ENCODE peak calls at places on chromosomes 6 and 20, in four cellular contexts. One of them, this sample, is unnamed. For H3K9me3 and H3K36me3, the result is how much of the 10 kb centered on the place peaks cover.

GRCh38 chr20:40502431-40502992 is 186.5 kb downstream of the MAFB start:
- DNase-seq in OCI-LY7: no peak
- DNase-seq in BE2C: no peak
- DNase-seq in colonic mucosa: no peak
- DNase-seq in this sample: no peak

GRCh38 chr6:166046232-166046631 is 121.4 kb downstream of the TBXT start:
- DNase-seq in OCI-LY7: no peak
- DNase-seq in BE2C: no peak
- DNase-seq in colonic mucosa: no peak
- DNase-seq in this sample: peak

GRCh38 chr6:89260310-89260709 is 43.2 kb upstream of the GABRR1 start:
- DNase-seq in OCI-LY7: peak
- DNase-seq in BE2C: no peak
- DNase-seq in colonic mucosa: no peak
- DNase-seq in this sample: no peak

GRCh38 chr6:117605169-117605826 is 3.0 kb upstream of the GOPC start:
- DNase-seq in OCI-LY7: peak
- DNase-seq in BE2C: peak
- DNase-seq in colonic mucosa: peak
- DNase-seq in this sample: peak

GRCh38 chr6:103672169-103672568 is 1187.5 kb downstream of the HACE1 start:
- DNase-seq in OCI-LY7: no peak
- DNase-seq in BE2C: no peak
- DNase-seq in colonic mucosa: no peak
- DNase-seq in this sample: no peak

GRCh38 chr20:25985597-25985996 is 288.9 kb upstream of the ZNF337 start:
- DNase-seq in OCI-LY7: no peak
- DNase-seq in BE2C: no peak
- DNase-seq in colonic mucosa: no peak
- DNase-seq in this sample: no peak

GRCh38 chr20:33463332-33464101 is 20.0 kb upstream of the SNTA1 start:
- DNase-seq in OCI-LY7: no peak
- DNase-seq in BE2C: no peak
- DNase-seq in colonic mucosa: no peak
- DNase-seq in this sample: no peak

GRCh38 chr6:8828376-8828775 is 393.0 kb upstream of the SLC35B3 start:
- DNase-seq in OCI-LY7: no peak
- DNase-seq in BE2C: no peak
- DNase-seq in colonic mucosa: no peak
- DNase-seq in this sample: no peak

GRCh38 chr6:154653853-154654252 is 79.4 kb upstream of the SCAF8 start:
- DNase-seq in OCI-LY7: no peak
- DNase-seq in BE2C: no peak
- DNase-seq in colonic mucosa: no peak
- DNase-seq in this sample: no peak

GRCh38 chr6:142537612-142538478 is 236.0 kb downstream of the ADGRG6 start:
- DNase-seq in OCI-LY7: peak
- DNase-seq in BE2C: peak
- DNase-seq in colonic mucosa: no peak
- DNase-seq in this sample: no peak

GRCh38 chr6:31239854-31240253 is 32.0 kb downstream of the HLA-C start:
- DNase-seq in OCI-LY7: no peak
- DNase-seq in BE2C: no peak
- DNase-seq in colonic mucosa: no peak
- DNase-seq in this sample: no peak

GRCh38 chr6:139944131-139944530 is 569.7 kb upstream of the CITED2 start:
- DNase-seq in OCI-LY7: no peak
- DNase-seq in BE2C: no peak
- DNase-seq in colonic mucosa: no peak
- DNase-seq in this sample: no peak

GRCh38 chr6:43391448-43392031 is 22.1 kb upstream of the ZNF318 start:
- DNase-seq in OCI-LY7: no peak
- DNase-seq in BE2C: peak
- DNase-seq in colonic mucosa: no peak
- DNase-seq in this sample: no peak

GRCh38 chr6:166929534-166930189 is 26.7 kb downstream of the RNASET2 start:
- DNase-seq in OCI-LY7: peak
- DNase-seq in BE2C: no peak
- DNase-seq in colonic mucosa: no peak
- DNase-seq in this sample: no peak

GRCh38 chr6:106574729-106575458 is 54.4 kb downstream of the RTN4IP1 start:
- DNase-seq in OCI-LY7: no peak
- DNase-seq in BE2C: no peak
- DNase-seq in colonic mucosa: no peak
- DNase-seq in this sample: peak

GRCh38 chr6:149925253-149925973 is 2.5 kb upstream of the RAET1G start:
- DNase-seq in OCI-LY7: no peak
- DNase-seq in BE2C: no peak
- DNase-seq in colonic mucosa: peak
- DNase-seq in this sample: peak

GRCh38 chr6:13762648-13763441 is 51.2 kb upstream of the RANBP9 start:
- DNase-seq in OCI-LY7: peak
- DNase-seq in BE2C: no peak
- DNase-seq in colonic mucosa: peak
- DNase-seq in this sample: peak

GRCh38 chr6:69953491-69953890 is 87.1 kb downstream of the COL19A1 start:
- DNase-seq in OCI-LY7: no peak
- DNase-seq in BE2C: no peak
- DNase-seq in colonic mucosa: no peak
- DNase-seq in this sample: no peak

GRCh38 chr20:39107741-39108140 is 145.6 kb downstream of the DHX35 start:
- DNase-seq in OCI-LY7: no peak
- DNase-seq in BE2C: no peak
- DNase-seq in colonic mucosa: no peak
- DNase-seq in this sample: peak

GRCh38 chr20:39106791-39107190 is 144.6 kb downstream of the DHX35 start:
- DNase-seq in OCI-LY7: no peak
- DNase-seq in BE2C: no peak
- DNase-seq in colonic mucosa: no peak
- DNase-seq in this sample: no peak

GRCh38 chr20:39103305-39103704 is 141.2 kb downstream of the DHX35 start:
- DNase-seq in OCI-LY7: no peak
- DNase-seq in BE2C: no peak
- DNase-seq in colonic mucosa: no peak
- DNase-seq in this sample: no peak

GRCh38 chr20:39105551-39105950 is 143.4 kb downstream of the DHX35 start:
- DNase-seq in OCI-LY7: no peak
- DNase-seq in BE2C: no peak
- DNase-seq in colonic mucosa: no peak
- DNase-seq in this sample: no peak

GRCh38 chr20:39103732-39104131 is 141.6 kb downstream of the DHX35 start:
- DNase-seq in OCI-LY7: no peak
- DNase-seq in BE2C: no peak
- DNase-seq in colonic mucosa: no peak
- DNase-seq in this sample: peak
- TF ChIP-seq CTCF in OCI-LY7: no peak
- TF ChIP-seq CTCF in BE2C: no peak
- TF ChIP-seq CTCF in colonic mucosa: no peak
- TF ChIP-seq CTCF in this sample: peak

DNA sequence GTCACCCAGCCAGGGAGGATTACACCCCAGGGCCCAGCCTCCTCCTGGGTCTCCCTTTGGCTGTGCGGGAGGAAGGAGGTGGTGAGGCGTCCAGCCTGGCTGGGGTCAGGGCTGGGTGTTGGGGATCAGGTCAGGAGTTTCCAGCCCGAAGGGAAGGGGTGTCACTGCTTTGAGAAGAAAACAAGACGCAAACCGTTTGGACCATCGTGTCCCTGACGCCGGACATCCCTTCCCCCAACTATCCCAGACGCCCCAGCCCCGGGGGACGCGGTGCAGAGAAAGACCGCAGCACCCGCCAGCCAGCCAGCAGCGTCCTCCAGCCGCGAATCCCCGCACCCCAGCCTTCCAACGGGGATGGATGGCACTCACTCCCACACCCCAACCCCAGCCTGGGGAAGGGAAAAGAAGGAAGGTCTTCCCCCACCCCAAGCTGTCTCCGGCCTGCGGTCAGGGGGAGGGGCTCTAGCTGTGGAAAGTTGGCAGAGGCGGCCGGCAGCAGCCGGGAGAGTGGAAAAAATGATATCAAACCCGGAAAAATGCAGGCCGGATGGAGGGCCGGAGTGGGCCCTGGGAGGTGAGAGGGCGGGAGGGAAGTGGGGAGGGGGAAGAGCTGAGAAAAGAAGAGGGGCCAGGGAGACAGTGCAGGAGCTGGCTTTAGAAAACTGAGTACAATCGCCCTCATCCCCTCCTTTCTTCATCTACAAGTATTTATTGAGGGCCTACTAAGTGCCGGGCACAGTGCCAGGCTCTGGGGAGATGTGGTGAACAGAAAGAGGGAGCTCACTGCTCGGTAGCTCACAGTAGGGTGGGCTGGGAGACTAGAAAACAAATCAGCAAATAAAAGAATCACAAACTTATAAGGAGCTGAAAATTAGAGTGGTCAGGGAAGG is 10.6 kb downstream of the REM1 start:
- DNase-seq in OCI-LY7: no peak
- DNase-seq in BE2C: no peak
- DNase-seq in colonic mucosa: peak
- DNase-seq in this sample: peak
- H3K9me3 ChIP-seq in OCI-LY7: under half
- H3K9me3 ChIP-seq in BE2C: under half
- H3K9me3 ChIP-seq in colonic mucosa: under half
- H3K9me3 ChIP-seq in this sample: under half

GRCh38 chr6:132491303-132491702 is 21.6 kb downstream of the STX7 start:
- DNase-seq in OCI-LY7: peak
- DNase-seq in BE2C: peak
- DNase-seq in colonic mucosa: no peak
- DNase-seq in this sample: peak
- H3K36me3 ChIP-seq in OCI-LY7: half or more
- H3K36me3 ChIP-seq in BE2C: under half
- H3K36me3 ChIP-seq in colonic mucosa: under half
- H3K36me3 ChIP-seq in this sample: under half

DNA sequence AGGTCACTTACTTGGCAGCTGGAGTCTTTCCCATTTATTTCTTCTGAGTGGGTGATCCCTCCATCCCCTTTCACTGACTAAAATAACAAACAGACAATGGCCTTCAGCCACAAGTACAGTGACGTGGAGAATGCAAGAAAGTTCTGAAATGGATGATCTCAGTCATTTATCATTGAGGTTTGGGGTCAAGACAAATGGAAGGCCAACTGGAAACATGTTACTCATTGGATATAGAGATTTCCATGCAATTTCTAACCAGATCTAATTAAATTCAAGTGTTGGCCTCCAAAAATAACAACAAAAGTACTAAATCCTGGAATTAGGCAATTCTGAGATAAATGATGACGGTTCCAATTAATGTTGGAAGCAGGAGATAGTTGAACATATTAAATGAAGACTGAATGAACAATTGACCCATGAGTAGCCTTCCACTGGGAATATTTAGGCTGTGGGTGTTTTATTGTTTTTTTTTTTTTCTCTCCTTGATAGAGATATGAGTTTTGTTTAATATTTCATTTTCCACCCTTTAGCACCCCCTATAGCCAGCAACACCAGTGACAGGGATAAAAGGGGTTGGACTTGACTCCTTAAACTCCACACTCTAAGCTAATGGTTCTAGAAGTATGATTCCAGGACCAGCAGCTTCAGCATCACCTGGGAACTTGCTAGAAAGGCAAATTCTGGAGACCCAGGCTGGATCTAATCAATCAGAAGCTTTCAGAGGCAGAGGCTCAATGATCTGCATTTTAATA is 112.8 kb downstream of the BCAS1 start:
- DNase-seq in OCI-LY7: peak
- DNase-seq in BE2C: no peak
- DNase-seq in colonic mucosa: no peak
- DNase-seq in this sample: peak
- TF ChIP-seq CTCF in OCI-LY7: peak
- TF ChIP-seq CTCF in BE2C: peak
- TF ChIP-seq CTCF in colonic mucosa: no peak
- TF ChIP-seq CTCF in this sample: peak

DNA sequence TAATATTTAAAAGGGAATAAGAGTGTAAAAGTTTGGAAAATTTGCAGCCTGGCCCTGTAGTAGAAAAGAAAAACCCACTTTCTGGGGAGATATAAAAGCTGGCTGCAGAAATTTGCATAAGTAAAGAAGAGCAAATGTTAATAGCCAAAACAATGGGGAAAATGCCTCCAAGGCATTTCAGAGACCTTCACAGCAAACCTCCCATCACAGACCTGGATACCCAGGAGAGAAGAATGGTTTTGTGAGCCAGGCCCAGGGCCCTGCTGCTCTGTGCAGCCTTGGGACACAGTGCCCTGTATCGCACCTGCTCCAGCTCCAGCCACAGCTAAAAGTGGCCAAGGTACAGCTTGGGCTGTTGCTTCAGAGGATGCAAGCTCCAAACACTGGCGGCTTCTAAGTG is 113.8 kb downstream of the BTBD9 start:
- DNase-seq in OCI-LY7: no peak
- DNase-seq in BE2C: no peak
- DNase-seq in colonic mucosa: no peak
- DNase-seq in this sample: no peak
- H3K9me3 ChIP-seq in OCI-LY7: under half
- H3K9me3 ChIP-seq in BE2C: under half
- H3K9me3 ChIP-seq in colonic mucosa: under half
- H3K9me3 ChIP-seq in this sample: under half

DNA sequence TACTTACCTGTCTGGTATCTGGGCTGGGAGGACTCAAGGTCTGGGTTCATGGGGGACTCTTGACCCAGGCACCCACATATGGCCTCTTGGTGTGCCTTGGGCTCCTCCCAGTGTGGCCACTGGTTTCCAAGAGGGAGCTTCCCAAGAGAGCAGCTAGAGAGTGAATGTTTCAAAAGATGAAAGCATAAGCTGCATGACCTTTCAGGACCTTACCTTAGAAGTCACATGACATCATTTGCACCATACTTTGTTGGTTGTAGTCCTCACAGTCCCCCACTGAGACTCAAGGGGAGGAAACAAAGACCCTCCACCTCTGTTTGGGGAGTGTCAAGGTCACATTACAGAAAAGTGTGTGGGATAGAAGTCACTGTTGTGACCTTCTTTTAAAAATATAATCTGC is 13.9 kb downstream of the ACTR5 start:
- DNase-seq in OCI-LY7: no peak
- DNase-seq in BE2C: no peak
- DNase-seq in colonic mucosa: no peak
- DNase-seq in this sample: no peak
- H3K36me3 ChIP-seq in OCI-LY7: half or more
- H3K36me3 ChIP-seq in BE2C: half or more
- H3K36me3 ChIP-seq in colonic mucosa: under half
- H3K36me3 ChIP-seq in this sample: under half

DNA sequence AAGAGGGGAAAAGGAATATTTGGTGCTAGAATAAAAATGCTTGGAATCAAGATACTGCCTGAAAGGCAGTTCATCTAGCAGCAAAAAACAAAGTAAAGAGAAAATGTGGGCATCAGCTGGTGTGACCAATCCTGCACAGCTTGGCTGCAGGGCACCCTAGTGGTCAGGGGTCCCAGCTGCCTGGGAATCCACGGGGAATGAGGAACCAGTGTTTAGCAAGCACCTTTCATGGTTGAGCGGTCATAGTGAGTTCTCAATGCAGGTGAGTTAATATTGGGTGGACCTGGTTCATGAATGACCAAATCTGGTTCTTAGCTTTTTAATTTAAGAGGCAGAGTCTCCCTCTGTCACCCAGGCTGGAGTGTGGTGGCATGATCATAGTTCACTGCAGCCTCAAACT is 53.3 kb downstream of the CAP2 start:
- DNase-seq in OCI-LY7: no peak
- DNase-seq in BE2C: no peak
- DNase-seq in colonic mucosa: no peak
- DNase-seq in this sample: no peak
- TF ChIP-seq CTCF in OCI-LY7: no peak
- TF ChIP-seq CTCF in BE2C: no peak
- TF ChIP-seq CTCF in colonic mucosa: no peak
- TF ChIP-seq CTCF in this sample: no peak

This sample was measured in cardiac muscle cell.